ENCODE peak calls at places on chromosomes 1 and 21, in ten cellular contexts. One of them, this sample, is unnamed.

GRCh38 chr21:43740497-43741156 is 21.7 kb downstream of the PDXK start:
- DNase-seq in mesenchymal stem cell: peak; percentile 89
- DNase-seq in fibroblast of lung: no peak
- DNase-seq in aorta: no peak
- DNase-seq in SJCRH30: no peak
- DNase-seq in H9: peak; percentile 91
- DNase-seq in tibial nerve: peak; percentile 52
- DNase-seq in body of pancreas: peak; percentile 77
- DNase-seq in Karpas-422: no peak
- DNase-seq in endothelial cell of umbilical vein: no peak
- DNase-seq in this sample: no peak

GRCh38 chr1:175901076-175901475 is 157.7 kb upstream of the TNR start:
- DNase-seq in mesenchymal stem cell: no peak
- DNase-seq in fibroblast of lung: no peak
- DNase-seq in aorta: no peak
- DNase-seq in SJCRH30: no peak
- DNase-seq in H9: no peak
- DNase-seq in tibial nerve: no peak
- DNase-seq in body of pancreas: no peak
- DNase-seq in Karpas-422: no peak
- DNase-seq in endothelial cell of umbilical vein: no peak
- DNase-seq in this sample: no peak

GRCh38 chr21:43345746-43346409 is 81.1 kb downstream of the SIK1 start:
- DNase-seq in mesenchymal stem cell: peak; percentile 88
- DNase-seq in fibroblast of lung: peak; percentile 89
- DNase-seq in aorta: peak; percentile 82
- DNase-seq in SJCRH30: peak; percentile 38
- DNase-seq in H9: no peak
- DNase-seq in tibial nerve: no peak
- DNase-seq in body of pancreas: no peak
- DNase-seq in Karpas-422: no peak
- DNase-seq in endothelial cell of umbilical vein: peak; percentile 50
- DNase-seq in this sample: no peak

GRCh38 chr1:232110281-232111090 is 483.9 kb downstream of the DISC1 start:
- DNase-seq in mesenchymal stem cell: peak; percentile 40
- DNase-seq in fibroblast of lung: peak; percentile 18
- DNase-seq in aorta: no peak
- DNase-seq in SJCRH30: no peak
- DNase-seq in H9: peak; percentile 80
- DNase-seq in tibial nerve: no peak
- DNase-seq in body of pancreas: no peak
- DNase-seq in Karpas-422: no peak
- DNase-seq in endothelial cell of umbilical vein: no peak
- DNase-seq in this sample: no peak

GRCh38 chr1:219626865-219627264 is 14.0 kb upstream of the ZC3H11B start:
- DNase-seq in mesenchymal stem cell: no peak
- DNase-seq in fibroblast of lung: no peak
- DNase-seq in aorta: no peak
- DNase-seq in SJCRH30: no peak
- DNase-seq in H9: no peak
- DNase-seq in tibial nerve: no peak
- DNase-seq in body of pancreas: no peak
- DNase-seq in Karpas-422: no peak
- DNase-seq in endothelial cell of umbilical vein: no peak
- DNase-seq in this sample: no peak

GRCh38 chr1:234261545-234261944 is 111.7 kb upstream of the COA6 start:
- DNase-seq in mesenchymal stem cell: no peak
- DNase-seq in fibroblast of lung: no peak
- DNase-seq in aorta: no peak
- DNase-seq in SJCRH30: no peak
- DNase-seq in H9: no peak
- DNase-seq in tibial nerve: no peak
- DNase-seq in body of pancreas: no peak
- DNase-seq in Karpas-422: no peak
- DNase-seq in endothelial cell of umbilical vein: no peak
- DNase-seq in this sample: no peak

GRCh38 chr1:211829343-211830054 is 1.1 kb downstream of the LPGAT1 start:
- DNase-seq in mesenchymal stem cell: peak; percentile 78
- DNase-seq in fibroblast of lung: peak; percentile 20
- DNase-seq in aorta: no peak
- DNase-seq in SJCRH30: peak; percentile 78
- DNase-seq in H9: peak; percentile 65
- DNase-seq in tibial nerve: no peak
- DNase-seq in body of pancreas: peak; percentile 38
- DNase-seq in Karpas-422: peak; percentile 78
- DNase-seq in endothelial cell of umbilical vein: no peak
- DNase-seq in this sample: peak; percentile 23

GRCh38 chr1:164772635-164773034 is 213.7 kb downstream of the PBX1 start:
- DNase-seq in mesenchymal stem cell: peak; percentile 94
- DNase-seq in fibroblast of lung: peak; percentile 88
- DNase-seq in aorta: peak; percentile 69
- DNase-seq in SJCRH30: peak; percentile 55
- DNase-seq in H9: no peak
- DNase-seq in tibial nerve: no peak
- DNase-seq in body of pancreas: peak; percentile 80
- DNase-seq in Karpas-422: no peak
- DNase-seq in endothelial cell of umbilical vein: no peak
- DNase-seq in this sample: peak; percentile 87

GRCh38 chr1:11944358-11944981 is 10.0 kb downstream of the PLOD1 start:
- DNase-seq in mesenchymal stem cell: peak; percentile 61
- DNase-seq in fibroblast of lung: no peak
- DNase-seq in aorta: no peak
- DNase-seq in SJCRH30: peak; percentile 87
- DNase-seq in H9: peak; percentile 80
- DNase-seq in tibial nerve: no peak
- DNase-seq in body of pancreas: no peak
- DNase-seq in Karpas-422: no peak
- DNase-seq in endothelial cell of umbilical vein: no peak
- DNase-seq in this sample: no peak

GRCh38 chr1:114270255-114271117 is 116.8 kb upstream of the SYT6 start:
- DNase-seq in mesenchymal stem cell: no peak
- DNase-seq in fibroblast of lung: no peak
- DNase-seq in aorta: no peak
- DNase-seq in SJCRH30: no peak
- DNase-seq in H9: no peak
- DNase-seq in tibial nerve: no peak
- DNase-seq in body of pancreas: no peak
- DNase-seq in Karpas-422: no peak
- DNase-seq in endothelial cell of umbilical vein: no peak
- DNase-seq in this sample: no peak

GRCh38 chr1:46553506-46553905 is 2.1 kb upstream of the KNCN start:
- DNase-seq in mesenchymal stem cell: no peak
- DNase-seq in fibroblast of lung: no peak
- DNase-seq in aorta: no peak
- DNase-seq in SJCRH30: no peak
- DNase-seq in H9: no peak
- DNase-seq in tibial nerve: no peak
- DNase-seq in body of pancreas: no peak
- DNase-seq in Karpas-422: no peak
- DNase-seq in endothelial cell of umbilical vein: no peak
- DNase-seq in this sample: no peak

GRCh38 chr1:29752141-29752540 is 515.8 kb downstream of the PTPRU start:
- DNase-seq in mesenchymal stem cell: no peak
- DNase-seq in fibroblast of lung: no peak
- DNase-seq in aorta: no peak
- DNase-seq in SJCRH30: peak; percentile 52
- DNase-seq in H9: peak; percentile 47
- DNase-seq in tibial nerve: no peak
- DNase-seq in body of pancreas: no peak
- DNase-seq in Karpas-422: no peak
- DNase-seq in endothelial cell of umbilical vein: no peak
- DNase-seq in this sample: no peak

GRCh38 chr1:3625151-3625907 is 514 bp downstream of the TPRG1L start:
- DNase-seq in mesenchymal stem cell: peak; percentile 59
- DNase-seq in fibroblast of lung: peak; percentile 32
- DNase-seq in aorta: no peak
- DNase-seq in SJCRH30: peak; percentile 62
- DNase-seq in H9: no peak
- DNase-seq in tibial nerve: no peak
- DNase-seq in body of pancreas: peak; percentile 62
- DNase-seq in Karpas-422: no peak
- DNase-seq in endothelial cell of umbilical vein: peak; percentile 71
- DNase-seq in this sample: peak; percentile 33

GRCh38 chr1:22039594-22040347 is 12.7 kb upstream of the CDC42 start:
- DNase-seq in mesenchymal stem cell: peak; percentile 37
- DNase-seq in fibroblast of lung: peak; percentile 89
- DNase-seq in aorta: peak; percentile 73
- DNase-seq in SJCRH30: peak; percentile 65
- DNase-seq in H9: peak; percentile 82
- DNase-seq in tibial nerve: no peak
- DNase-seq in body of pancreas: peak; percentile 60
- DNase-seq in Karpas-422: peak; percentile 81
- DNase-seq in endothelial cell of umbilical vein: peak; percentile 44
- DNase-seq in this sample: peak; percentile 72

GRCh38 chr1:92186081-92186480 is 31.6 kb upstream of the C1orf146 start:
- DNase-seq in mesenchymal stem cell: no peak
- DNase-seq in fibroblast of lung: no peak
- DNase-seq in aorta: no peak
- DNase-seq in SJCRH30: no peak
- DNase-seq in H9: no peak
- DNase-seq in tibial nerve: no peak
- DNase-seq in body of pancreas: no peak
- DNase-seq in Karpas-422: no peak
- DNase-seq in endothelial cell of umbilical vein: no peak
- DNase-seq in this sample: no peak

GRCh38 chr1:209860293-209860881 is 32.6 kb downstream of the UTP25 start:
- DNase-seq in mesenchymal stem cell: peak; percentile 82
- DNase-seq in fibroblast of lung: peak; percentile 92
- DNase-seq in aorta: peak; percentile 78
- DNase-seq in SJCRH30: peak; percentile 95
- DNase-seq in H9: peak; percentile 84
- DNase-seq in tibial nerve: peak; percentile 65
- DNase-seq in body of pancreas: peak; percentile 89
- DNase-seq in Karpas-422: peak; percentile 92
- DNase-seq in endothelial cell of umbilical vein: peak; percentile 78
- DNase-seq in this sample: peak; percentile 71

GRCh38 chr1:171346866-171347265 is 32.9 kb downstream of the FMO4 start:
- DNase-seq in mesenchymal stem cell: peak; percentile 1
- DNase-seq in fibroblast of lung: no peak
- DNase-seq in aorta: no peak
- DNase-seq in SJCRH30: no peak
- DNase-seq in H9: no peak
- DNase-seq in tibial nerve: no peak
- DNase-seq in body of pancreas: no peak
- DNase-seq in Karpas-422: no peak
- DNase-seq in endothelial cell of umbilical vein: no peak
- DNase-seq in this sample: no peak

GRCh38 chr1:47536646-47537118 is 98.8 kb downstream of the FOXD2 start:
- DNase-seq in mesenchymal stem cell: no peak
- DNase-seq in fibroblast of lung: no peak
- DNase-seq in aorta: no peak
- DNase-seq in SJCRH30: peak; percentile 32
- DNase-seq in H9: no peak
- DNase-seq in tibial nerve: no peak
- DNase-seq in body of pancreas: peak; percentile 9
- DNase-seq in Karpas-422: no peak
- DNase-seq in endothelial cell of umbilical vein: no peak
- DNase-seq in this sample: no peak

DNA sequence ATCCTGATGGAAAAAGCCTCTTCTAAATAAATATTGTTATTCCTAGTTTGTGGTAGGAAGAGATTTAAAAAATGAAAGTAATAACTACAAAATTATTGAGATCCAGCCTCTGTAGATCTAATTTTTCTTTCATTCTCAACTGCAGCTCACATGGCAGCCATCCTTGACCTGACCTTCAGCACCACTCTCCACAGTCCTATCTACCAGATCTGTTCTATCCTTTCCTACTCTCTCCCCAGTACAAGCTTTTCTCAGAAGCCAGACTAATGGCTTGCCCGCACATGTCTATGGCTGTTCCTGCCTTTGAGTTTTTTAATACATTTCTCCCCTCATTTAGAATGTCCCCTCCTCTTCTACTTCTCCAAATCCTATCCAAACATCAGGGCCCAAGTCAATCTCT is 51.5 kb downstream of the MACO1 start:
- DNase-seq in mesenchymal stem cell: no peak
- DNase-seq in fibroblast of lung: no peak
- DNase-seq in aorta: no peak
- DNase-seq in SJCRH30: no peak
- DNase-seq in H9: no peak
- DNase-seq in tibial nerve: no peak
- DNase-seq in body of pancreas: no peak
- DNase-seq in Karpas-422: no peak
- DNase-seq in endothelial cell of umbilical vein: no peak
- DNase-seq in this sample: no peak
- H3K27ac ChIP-seq in mesenchymal stem cell: no peak overlapping the region
- H3K27ac ChIP-seq in fibroblast of lung: no peak overlapping the region
- H3K27ac ChIP-seq in aorta: no peak overlapping the region
- H3K27ac ChIP-seq in SJCRH30: no peak overlapping the region
- H3K27ac ChIP-seq in H9: no peak overlapping the region
- H3K27ac ChIP-seq in tibial nerve: no peak overlapping the region
- H3K27ac ChIP-seq in body of pancreas: no peak overlapping the region
- H3K27ac ChIP-seq in Karpas-422: peak overlapping the region; percentile 87
- H3K27ac ChIP-seq in endothelial cell of umbilical vein: no peak overlapping the region
- H3K27ac ChIP-seq in this sample: peak overlapping the region; percentile 59

GRCh38 chr1:152776361-152776760 is 1.4 kb downstream of the LCE1F start:
- DNase-seq in mesenchymal stem cell: no peak
- DNase-seq in fibroblast of lung: no peak
- DNase-seq in aorta: no peak
- DNase-seq in SJCRH30: no peak
- DNase-seq in H9: no peak
- DNase-seq in tibial nerve: no peak
- DNase-seq in body of pancreas: no peak
- DNase-seq in Karpas-422: no peak
- DNase-seq in endothelial cell of umbilical vein: no peak
- DNase-seq in this sample: no peak
- H3K9me3 ChIP-seq in mesenchymal stem cell: no peaks in the 10 kb centered on the region
- H3K9me3 ChIP-seq in fibroblast of lung: no peaks in the 10 kb centered on the region
- H3K9me3 ChIP-seq in aorta: no peaks in the 10 kb centered on the region
- H3K9me3 ChIP-seq in SJCRH30: no peaks in the 10 kb centered on the region
- H3K9me3 ChIP-seq in H9: peaks cover 54% of the 10 kb centered on the region
- H3K9me3 ChIP-seq in tibial nerve: no peaks in the 10 kb centered on the region
- H3K9me3 ChIP-seq in body of pancreas: no peaks in the 10 kb centered on the region
- H3K9me3 ChIP-seq in Karpas-422: no peaks in the 10 kb centered on the region
- H3K9me3 ChIP-seq in endothelial cell of umbilical vein: no peaks in the 10 kb centered on the region
- H3K9me3 ChIP-seq in this sample: no peaks in the 10 kb centered on the region

DNA sequence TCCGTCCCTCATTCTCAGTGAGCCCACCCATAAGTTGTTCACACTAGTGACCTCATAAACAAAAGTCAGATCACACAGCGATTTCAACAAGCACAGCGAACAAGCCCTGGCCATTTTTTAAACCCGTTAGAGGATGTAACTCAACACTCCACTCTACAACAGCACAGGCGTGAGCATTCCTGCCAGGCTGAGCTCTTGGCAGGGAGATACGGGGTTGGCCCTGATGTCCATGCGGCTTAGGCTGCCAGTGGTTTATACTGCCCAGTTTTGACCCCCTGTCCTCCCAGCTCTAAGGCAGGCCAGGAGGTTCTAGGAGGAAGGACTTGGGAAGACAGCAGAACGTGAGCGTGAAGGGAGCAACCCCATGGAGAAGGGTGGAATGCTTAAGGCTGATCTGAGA is 35.0 kb downstream of the PARP1 start:
- DNase-seq in mesenchymal stem cell: no peak
- DNase-seq in fibroblast of lung: no peak
- DNase-seq in aorta: no peak
- DNase-seq in SJCRH30: no peak
- DNase-seq in H9: no peak
- DNase-seq in tibial nerve: no peak
- DNase-seq in body of pancreas: no peak
- DNase-seq in Karpas-422: no peak
- DNase-seq in endothelial cell of umbilical vein: no peak
- DNase-seq in this sample: peak; percentile 33
- H3K27ac ChIP-seq in mesenchymal stem cell: no peak overlapping the region
- H3K27ac ChIP-seq in fibroblast of lung: no peak overlapping the region
- H3K27ac ChIP-seq in aorta: no peak overlapping the region
- H3K27ac ChIP-seq in SJCRH30: no peak overlapping the region
- H3K27ac ChIP-seq in H9: no peak overlapping the region
- H3K27ac ChIP-seq in tibial nerve: no peak overlapping the region
- H3K27ac ChIP-seq in body of pancreas: no peak overlapping the region
- H3K27ac ChIP-seq in Karpas-422: peak overlapping the region; percentile 94
- H3K27ac ChIP-seq in endothelial cell of umbilical vein: no peak overlapping the region
- H3K27ac ChIP-seq in this sample: peak overlapping the region; percentile 61

GRCh38 chr1:5781079-5781478 is 211.1 kb downstream of the NPHP4 start:
- DNase-seq in mesenchymal stem cell: no peak
- DNase-seq in fibroblast of lung: no peak
- DNase-seq in aorta: no peak
- DNase-seq in SJCRH30: no peak
- DNase-seq in H9: no peak
- DNase-seq in tibial nerve: no peak
- DNase-seq in body of pancreas: no peak
- DNase-seq in Karpas-422: no peak
- DNase-seq in endothelial cell of umbilical vein: no peak
- DNase-seq in this sample: no peak
- H3K9me3 ChIP-seq in mesenchymal stem cell: no peaks in the 10 kb centered on the region
- H3K9me3 ChIP-seq in fibroblast of lung: no peaks in the 10 kb centered on the region
- H3K9me3 ChIP-seq in aorta: peaks cover 1% of the 10 kb centered on the region
- H3K9me3 ChIP-seq in SJCRH30: no peaks in the 10 kb centered on the region
- H3K9me3 ChIP-seq in H9: no peaks in the 10 kb centered on the region
- H3K9me3 ChIP-seq in tibial nerve: no peaks in the 10 kb centered on the region
- H3K9me3 ChIP-seq in body of pancreas: no peaks in the 10 kb centered on the region
- H3K9me3 ChIP-seq in Karpas-422: no peaks in the 10 kb centered on the region
- H3K9me3 ChIP-seq in endothelial cell of umbilical vein: no peaks in the 10 kb centered on the region
- H3K9me3 ChIP-seq in this sample: no peaks in the 10 kb centered on the region